ENCODE peak calls at places on chromosomes 7 and 10, in eight cellular contexts. One of them, this sample, is unnamed.

GRCh38 chr10:131049051-131049450 is 262.5 kb downstream of the TCERG1L start:
- DNase-seq in esophagus squamous epithelium: no peak
- DNase-seq in GM04503: no peak
- DNase-seq in ACHN: no peak
- DNase-seq in LoVo: no peak
- DNase-seq in AG09309: no peak
- DNase-seq in stimulated activated CD4-positive, alpha-beta T cell treated with anti-CD3 and anti-CD28 coated beads, TNF-alpha, amount 100 ng/mL, for 4 hours: no peak
- DNase-seq in cardiac muscle cell: no peak
- DNase-seq in this sample: no peak

GRCh38 chr10:36880898-36881297 is 244.5 kb upstream of the ANKRD30A start:
- DNase-seq in GM04503: no peak
- DNase-seq in esophagus squamous epithelium: no peak
- DNase-seq in ACHN: peak
- DNase-seq in LoVo: peak
- DNase-seq in AG09309: peak
- DNase-seq in stimulated activated CD4-positive, alpha-beta T cell treated with anti-CD3 and anti-CD28 coated beads, TNF-alpha, amount 100 ng/mL, for 4 hours: no peak
- DNase-seq in cardiac muscle cell: peak
- DNase-seq in this sample: no peak

GRCh38 chr7:154789404-154789803 is 213.5 kb downstream of the PAXIP1 start:
- DNase-seq in ACHN: no peak
- DNase-seq in stimulated activated CD4-positive, alpha-beta T cell treated with anti-CD3 and anti-CD28 coated beads, TNF-alpha, amount 100 ng/mL, for 4 hours: no peak
- DNase-seq in AG09309: no peak
- DNase-seq in esophagus squamous epithelium: no peak
- DNase-seq in cardiac muscle cell: peak
- DNase-seq in GM04503: no peak
- DNase-seq in LoVo: no peak
- DNase-seq in this sample: no peak

GRCh38 chr10:24894728-24895127 is 57.7 kb downstream of the PRTFDC1 start:
- DNase-seq in stimulated activated CD4-positive, alpha-beta T cell treated with anti-CD3 and anti-CD28 coated beads, TNF-alpha, amount 100 ng/mL, for 4 hours: no peak
- DNase-seq in GM04503: no peak
- DNase-seq in cardiac muscle cell: no peak
- DNase-seq in ACHN: no peak
- DNase-seq in LoVo: no peak
- DNase-seq in AG09309: no peak
- DNase-seq in esophagus squamous epithelium: no peak
- DNase-seq in this sample: no peak

GRCh38 chr7:99693427-99694200 is 13.8 kb upstream of the CYP3A5 start:
- DNase-seq in LoVo: peak
- DNase-seq in AG09309: no peak
- DNase-seq in esophagus squamous epithelium: no peak
- DNase-seq in GM04503: no peak
- DNase-seq in cardiac muscle cell: peak
- DNase-seq in ACHN: no peak
- DNase-seq in stimulated activated CD4-positive, alpha-beta T cell treated with anti-CD3 and anti-CD28 coated beads, TNF-alpha, amount 100 ng/mL, for 4 hours: no peak
- DNase-seq in this sample: no peak

GRCh38 chr10:84204122-84204521 is 9.8 kb downstream of the CDHR1 start:
- DNase-seq in ACHN: peak
- DNase-seq in stimulated activated CD4-positive, alpha-beta T cell treated with anti-CD3 and anti-CD28 coated beads, TNF-alpha, amount 100 ng/mL, for 4 hours: no peak
- DNase-seq in cardiac muscle cell: no peak
- DNase-seq in esophagus squamous epithelium: no peak
- DNase-seq in LoVo: no peak
- DNase-seq in AG09309: no peak
- DNase-seq in GM04503: no peak
- DNase-seq in this sample: no peak

GRCh38 chr7:129804301-129805085 is 148.3 kb downstream of the UBE2H start:
- DNase-seq in esophagus squamous epithelium: no peak
- DNase-seq in AG09309: no peak
- DNase-seq in cardiac muscle cell: no peak
- DNase-seq in LoVo: no peak
- DNase-seq in ACHN: no peak
- DNase-seq in GM04503: no peak
- DNase-seq in stimulated activated CD4-positive, alpha-beta T cell treated with anti-CD3 and anti-CD28 coated beads, TNF-alpha, amount 100 ng/mL, for 4 hours: no peak
- DNase-seq in this sample: no peak

GRCh38 chr10:131924982-131925649 is 24.3 kb downstream of the PPP2R2D start:
- DNase-seq in cardiac muscle cell: no peak
- DNase-seq in stimulated activated CD4-positive, alpha-beta T cell treated with anti-CD3 and anti-CD28 coated beads, TNF-alpha, amount 100 ng/mL, for 4 hours: no peak
- DNase-seq in GM04503: no peak
- DNase-seq in ACHN: no peak
- DNase-seq in esophagus squamous epithelium: no peak
- DNase-seq in LoVo: no peak
- DNase-seq in AG09309: no peak
- DNase-seq in this sample: no peak

GRCh38 chr7:120856621-120857352 is 1.2 kb downstream of the TSPAN12 start:
- DNase-seq in cardiac muscle cell: peak
- DNase-seq in GM04503: no peak
- DNase-seq in esophagus squamous epithelium: no peak
- DNase-seq in AG09309: no peak
- DNase-seq in stimulated activated CD4-positive, alpha-beta T cell treated with anti-CD3 and anti-CD28 coated beads, TNF-alpha, amount 100 ng/mL, for 4 hours: no peak
- DNase-seq in ACHN: peak
- DNase-seq in LoVo: peak
- DNase-seq in this sample: no peak

GRCh38 chr7:155291045-155291530 is 6.6 kb upstream of the INSIG1 start:
- DNase-seq in LoVo: peak
- DNase-seq in GM04503: no peak
- DNase-seq in stimulated activated CD4-positive, alpha-beta T cell treated with anti-CD3 and anti-CD28 coated beads, TNF-alpha, amount 100 ng/mL, for 4 hours: no peak
- DNase-seq in ACHN: peak
- DNase-seq in cardiac muscle cell: no peak
- DNase-seq in AG09309: no peak
- DNase-seq in esophagus squamous epithelium: no peak
- DNase-seq in this sample: no peak

GRCh38 chr7:70016044-70016770 is 417.9 kb downstream of the AUTS2 start:
- DNase-seq in ACHN: no peak
- DNase-seq in cardiac muscle cell: no peak
- DNase-seq in LoVo: no peak
- DNase-seq in GM04503: no peak
- DNase-seq in stimulated activated CD4-positive, alpha-beta T cell treated with anti-CD3 and anti-CD28 coated beads, TNF-alpha, amount 100 ng/mL, for 4 hours: no peak
- DNase-seq in esophagus squamous epithelium: no peak
- DNase-seq in AG09309: peak
- DNase-seq in this sample: no peak

GRCh38 chr10:89392974-89393373 is 551 bp downstream of the IFIT1 start:
- DNase-seq in ACHN: peak
- DNase-seq in stimulated activated CD4-positive, alpha-beta T cell treated with anti-CD3 and anti-CD28 coated beads, TNF-alpha, amount 100 ng/mL, for 4 hours: no peak
- DNase-seq in AG09309: peak
- DNase-seq in esophagus squamous epithelium: no peak
- DNase-seq in GM04503: no peak
- DNase-seq in cardiac muscle cell: peak
- DNase-seq in LoVo: no peak
- DNase-seq in this sample: no peak

GRCh38 chr7:5497158-5498103 is 73.8 kb upstream of the TNRC18 start:
- DNase-seq in LoVo: no peak
- DNase-seq in ACHN: no peak
- DNase-seq in stimulated activated CD4-positive, alpha-beta T cell treated with anti-CD3 and anti-CD28 coated beads, TNF-alpha, amount 100 ng/mL, for 4 hours: no peak
- DNase-seq in GM04503: no peak
- DNase-seq in esophagus squamous epithelium: no peak
- DNase-seq in AG09309: no peak
- DNase-seq in cardiac muscle cell: peak
- DNase-seq in this sample: no peak

GRCh38 chr10:113326160-113327111 is 226.4 kb upstream of the HABP2 start:
- DNase-seq in LoVo: peak
- DNase-seq in cardiac muscle cell: no peak
- DNase-seq in ACHN: peak
- DNase-seq in esophagus squamous epithelium: no peak
- DNase-seq in AG09309: peak
- DNase-seq in GM04503: peak
- DNase-seq in stimulated activated CD4-positive, alpha-beta T cell treated with anti-CD3 and anti-CD28 coated beads, TNF-alpha, amount 100 ng/mL, for 4 hours: no peak
- DNase-seq in this sample: peak

GRCh38 chr10:59748834-59749233 is 4.4 kb downstream of the MRLN start:
- DNase-seq in cardiac muscle cell: no peak
- DNase-seq in esophagus squamous epithelium: no peak
- DNase-seq in ACHN: no peak
- DNase-seq in AG09309: no peak
- DNase-seq in GM04503: no peak
- DNase-seq in LoVo: no peak
- DNase-seq in stimulated activated CD4-positive, alpha-beta T cell treated with anti-CD3 and anti-CD28 coated beads, TNF-alpha, amount 100 ng/mL, for 4 hours: no peak
- DNase-seq in this sample: no peak

GRCh38 chr10:307659-308058 is 172.4 kb downstream of the ZMYND11 start:
- DNase-seq in cardiac muscle cell: no peak
- DNase-seq in GM04503: no peak
- DNase-seq in LoVo: no peak
- DNase-seq in ACHN: no peak
- DNase-seq in stimulated activated CD4-positive, alpha-beta T cell treated with anti-CD3 and anti-CD28 coated beads, TNF-alpha, amount 100 ng/mL, for 4 hours: no peak
- DNase-seq in esophagus squamous epithelium: no peak
- DNase-seq in AG09309: no peak
- DNase-seq in this sample: no peak

GRCh38 chr10:76034236-76035009 is 603.0 kb downstream of the LRMDA start:
- DNase-seq in ACHN: no peak
- DNase-seq in AG09309: no peak
- DNase-seq in esophagus squamous epithelium: no peak
- DNase-seq in GM04503: no peak
- DNase-seq in cardiac muscle cell: peak
- DNase-seq in LoVo: no peak
- DNase-seq in stimulated activated CD4-positive, alpha-beta T cell treated with anti-CD3 and anti-CD28 coated beads, TNF-alpha, amount 100 ng/mL, for 4 hours: no peak
- DNase-seq in this sample: no peak

GRCh38 chr7:96452146-96452545 is 130.2 kb upstream of the SLC25A13 start:
- DNase-seq in LoVo: no peak
- DNase-seq in esophagus squamous epithelium: no peak
- DNase-seq in cardiac muscle cell: no peak
- DNase-seq in stimulated activated CD4-positive, alpha-beta T cell treated with anti-CD3 and anti-CD28 coated beads, TNF-alpha, amount 100 ng/mL, for 4 hours: no peak
- DNase-seq in AG09309: no peak
- DNase-seq in ACHN: no peak
- DNase-seq in GM04503: no peak
- DNase-seq in this sample: no peak

GRCh38 chr7:13949450-13949849 is 40.0 kb downstream of the ETV1 start:
- DNase-seq in cardiac muscle cell: no peak
- DNase-seq in esophagus squamous epithelium: no peak
- DNase-seq in AG09309: no peak
- DNase-seq in stimulated activated CD4-positive, alpha-beta T cell treated with anti-CD3 and anti-CD28 coated beads, TNF-alpha, amount 100 ng/mL, for 4 hours: no peak
- DNase-seq in GM04503: no peak
- DNase-seq in ACHN: no peak
- DNase-seq in LoVo: no peak
- DNase-seq in this sample: no peak

GRCh38 chr7:30023524-30023923 is 3.0 kb downstream of the FKBP14 start:
- DNase-seq in esophagus squamous epithelium: no peak
- DNase-seq in LoVo: no peak
- DNase-seq in cardiac muscle cell: no peak
- DNase-seq in GM04503: no peak
- DNase-seq in ACHN: no peak
- DNase-seq in AG09309: no peak
- DNase-seq in stimulated activated CD4-positive, alpha-beta T cell treated with anti-CD3 and anti-CD28 coated beads, TNF-alpha, amount 100 ng/mL, for 4 hours: no peak
- DNase-seq in this sample: no peak